ENCODE peak calls at places on chromosome 5, in seven cellular contexts. N is mammary epithelial cell, P is endothelial cell of umbilical vein, S is mesenchymal stem cell, G is PC-3, Z is GM23338, F is H1. X is an unnamed sample.

GRCh38 chr5:160463775-160464465 is 42.3 kb downstream of the PTTG1 start:
- DNase-seq in Z (no peak), G (peak), F (no peak), S (peak), N (peak), P (peak), X (no peak)

GRCh38 chr5:157352756-157353340 is 86.9 kb downstream of the CYFIP2 start:
- DNase-seq in G (no peak), F (no peak), P (no peak), N (no peak), S (no peak), Z (no peak), X (no peak)

GRCh38 chr5:81755320-81755719 is 4.4 kb upstream of the SSBP2 start:
- DNase-seq in P (peak), S (peak), G (peak), Z (peak), F (no peak), N (peak), X (no peak)

GRCh38 chr5:32369032-32369431 is 56.3 kb upstream of the MTMR12 start:
- DNase-seq in F (no peak), P (no peak), G (no peak), S (no peak), N (no peak), Z (no peak), X (no peak)

GRCh38 chr5:59661306-59661705 is 232.2 kb downstream of the PDE4D start:
- DNase-seq in G (peak), Z (no peak), N (no peak), P (peak), S (peak), F (no peak), X (no peak)

GRCh38 chr5:162227075-162227474 is 159.5 kb downstream of the GABRG2 start:
- DNase-seq in Z (peak), N (no peak), S (no peak), G (peak), F (no peak), P (no peak), X (no peak)

GRCh38 chr5:80184235-80185023 is 71.4 kb downstream of the SERINC5 start:
- DNase-seq in S (no peak), F (no peak), N (no peak), G (peak), Z (peak), P (no peak), X (no peak)

GRCh38 chr5:177537389-177538361 is 16.7 kb downstream of the FAM193B start:
- DNase-seq in F (no peak), Z (peak), G (peak), S (peak), P (peak), N (peak), X (no peak)

GRCh38 chr5:179237770-179238627 is 107.3 kb downstream of the ADAMTS2 start:
- DNase-seq in P (no peak), F (no peak), N (no peak), S (no peak), G (no peak), Z (no peak), X (no peak)

GRCh38 chr5:1806974-1807373 is 5.8 kb downstream of the NDUFS6 start:
- DNase-seq in P (no peak), Z (no peak), G (no peak), S (no peak), N (no peak), F (no peak), X (no peak)

GRCh38 chr5:57171818-57172465 is 1.9 kb upstream of the GPBP1 start:
- DNase-seq in G (peak), N (peak), P (no peak), F (no peak), Z (no peak), S (peak), X (peak)

GRCh38 chr5:61246768-61247307 is 84.6 kb upstream of the SMIM15 start:
- DNase-seq in N (no peak), G (no peak), P (no peak), S (no peak), F (no peak), Z (no peak), X (no peak)

GRCh38 chr5:94849821-94850736 is 231.6 kb downstream of the SLF1 start:
- DNase-seq in P (peak), S (peak), Z (peak), G (peak), N (peak), F (no peak), X (peak)

GRCh38 chr5:151695464-151695863 is 8.7 kb upstream of the SPARC start:
- DNase-seq in F (no peak), G (no peak), P (no peak), Z (no peak), S (no peak), N (no peak), X (no peak)

GRCh38 chr5:148740966-148741742 is 85.3 kb upstream of the ADRB2 start:
- DNase-seq in N (peak), G (peak), P (peak), S (peak), Z (peak), F (no peak), X (peak)

GRCh38 chr5:73122875-73123810 is 2.8 kb downstream of the TMEM171 start:
- DNase-seq in S (peak), N (peak), P (peak), Z (peak), F (peak), G (peak), X (no peak)

GRCh38 chr5:92519717-92520632 is 1061.0 kb downstream of the NR2F1-AS1 start:
- DNase-seq in F (no peak), N (no peak), S (no peak), G (peak), P (no peak), Z (no peak), X (no peak)

GRCh38 chr5:77356740-77357139 is 135.4 kb downstream of the WDR41 start:
- DNase-seq in G (peak), S (peak), Z (no peak), F (no peak), P (no peak), N (peak), X (no peak)

GRCh38 chr5:159156426-159156835 is 52.9 kb downstream of the RNF145 start:
- DNase-seq in G (no peak), F (no peak), P (no peak), N (no peak), S (no peak), Z (no peak), X (no peak)

GRCh38 chr5:28648108-28648507 is 1609.7 kb upstream of the CDH9 start:
- DNase-seq in G (peak), Z (peak), P (no peak), N (peak), S (no peak), F (no peak), X (peak)

GRCh38 chr5:6551955-6552313 is 80.9 kb downstream of the NSUN2 start:
- DNase-seq in S (no peak), Z (no peak), F (no peak), P (no peak), G (no peak), N (no peak), X (no peak)
- H3K27ac ChIP-seq in S (no peak), Z (no peak), F (no peak), P (no peak), G (no peak), N (no peak), X (no peak)

DNA sequence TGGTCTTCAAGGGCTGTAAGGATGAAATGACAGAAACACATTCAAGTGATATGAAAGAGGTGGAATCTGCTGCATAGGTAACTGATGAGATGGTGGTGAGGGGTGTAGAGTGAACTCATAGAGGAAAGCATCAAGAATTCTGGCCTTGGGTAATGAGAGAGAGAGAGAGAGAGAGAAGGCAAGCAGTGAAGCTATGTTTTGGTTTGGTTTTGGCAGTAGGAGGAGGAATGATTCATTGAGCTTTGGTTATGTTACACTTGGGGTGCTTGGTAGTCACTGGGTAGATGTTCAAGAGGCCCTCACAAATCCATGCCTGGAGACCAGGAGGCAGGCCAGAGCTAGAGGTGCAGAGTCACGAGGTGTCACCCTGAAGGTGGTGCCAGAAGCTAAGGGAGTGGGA is 89.5 kb downstream of the EGFLAM start:
- DNase-seq in P (no peak), N (peak), F (no peak), G (no peak), S (no peak), Z (no peak), X (no peak)
- H3K4me2 ChIP-seq in P (no peak), N (no peak), F (no peak), G (no peak), S (no peak), Z (no peak), X (no peak)

GRCh38 chr5:87339986-87340385 is 72.3 kb downstream of the RASA1 start:
- DNase-seq in S (no peak), Z (no peak), F (no peak), N (no peak), P (no peak), G (peak), X (no peak)

GRCh38 chr5:87340716-87341115 is 72.0 kb downstream of the CCNH start:
- DNase-seq in Z (no peak), N (no peak), S (no peak), F (no peak), P (peak), G (no peak), X (peak)
- H3K27ac ChIP-seq in Z (no peak), N (no peak), S (no peak), F (no peak), P (no peak), G (no peak), X (peak)

GRCh38 chr5:134567651-134568338 is 42.3 kb downstream of the JADE2 start:
- DNase-seq in N (no peak), Z (no peak), S (peak), G (no peak), F (no peak), P (peak), X (no peak)
- H3K4me2 ChIP-seq in N (no peak), Z (no peak), S (no peak), G (no peak), F (no peak), P (peak), X (no peak)

DNA sequence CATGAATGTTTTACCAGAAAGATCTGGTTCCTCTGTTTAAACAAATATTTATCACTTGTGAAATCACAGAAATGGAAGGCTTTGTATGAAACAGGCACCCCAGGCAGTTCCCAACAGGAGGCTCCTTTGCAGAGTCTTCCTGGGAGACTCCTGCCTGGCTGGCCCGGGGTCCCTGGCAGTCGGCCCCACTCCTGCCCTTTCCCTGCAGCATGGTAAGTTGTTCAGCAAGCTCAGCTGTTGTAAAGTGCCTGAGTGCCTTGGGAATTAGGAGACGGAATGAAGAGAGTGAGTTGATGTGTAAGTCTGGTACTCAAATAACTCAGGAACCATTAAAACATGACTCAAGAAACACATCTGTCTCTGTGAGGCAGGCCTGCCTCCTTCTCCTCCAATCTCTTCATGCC is 17.5 kb upstream of the LHFPL2 start:
- DNase-seq in Z (no peak), N (no peak), S (peak), G (no peak), F (no peak), P (no peak), X (no peak)
- H3K27ac ChIP-seq in Z (no peak), N (no peak), S (peak), G (no peak), F (no peak), P (no peak), X (no peak)

DNA sequence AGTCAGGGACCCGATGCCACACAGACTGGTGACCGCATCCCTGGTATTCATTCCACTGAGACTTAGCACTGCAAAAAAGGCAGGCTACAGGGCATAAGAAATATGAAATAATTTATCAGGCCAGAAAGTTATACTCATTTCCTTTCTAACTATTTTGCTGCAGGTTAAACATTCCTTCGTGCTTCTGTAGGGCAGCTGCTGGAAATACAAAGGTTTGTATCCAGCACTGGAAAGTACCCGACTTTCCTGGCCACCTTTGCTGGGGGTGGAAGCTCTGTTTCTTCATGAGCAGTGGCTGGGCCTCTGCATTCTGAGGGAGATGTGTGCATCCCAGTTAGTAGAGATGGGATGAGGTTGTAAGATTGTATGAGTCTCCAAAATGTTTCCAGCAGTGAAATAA is 478.6 kb upstream of the WWC1 start:
- DNase-seq in F (no peak), P (no peak), N (peak), Z (no peak), G (no peak), S (no peak), X (no peak)
- H3K4me2 ChIP-seq in F (no peak), P (no peak), N (no peak), Z (no peak), G (no peak), S (no peak), X (no peak)

X was measured in MM.1S.